ENCODE peak calls at places on chromosomes 4 and X, in five cellular contexts. N is type B pancreatic cell, S is lower leg skin, J is cardiac muscle cell, C is SK-N-SH. M is an unnamed sample.

GRCh38 chr4:77821775-77822174 is 2.6 kb upstream of the CNOT6L start:
- DNase-seq in N (no peak), S (no peak), J (no peak), C (no peak), M (no peak)

GRCh38 chrX:12352922-12353321 is 214.6 kb downstream of the FRMPD4 start:
- DNase-seq in N (no peak), S (no peak), J (peak), C (no peak), M (peak)

GRCh38 chrX:133523094-133523493 is 107.8 kb upstream of the GPC4 start:
- DNase-seq in N (no peak), S (no peak), J (peak), C (no peak), M (no peak)

GRCh38 chrX:1323315-1323714 is 13.3 kb upstream of the IL3RA start:
- DNase-seq in N (no peak), S (no peak), J (peak), C (peak), M (peak)

GRCh38 chr4:117640836-117641235 is 393.4 kb upstream of the NDST3 start:
- DNase-seq in N (no peak), S (no peak), J (no peak), C (no peak), M (no peak)

GRCh38 chrX:76183289-76184057 is 10.6 kb downstream of the PBDC1 start:
- DNase-seq in N (no peak), S (no peak), J (no peak), C (no peak), M (no peak)

GRCh38 chrX:54416965-54417364 is 23.2 kb upstream of the TSR2 start:
- DNase-seq in N (no peak), S (no peak), J (no peak), C (no peak), M (no peak)

GRCh38 chrX:8084023-8084422 is 87.0 kb downstream of the VCX2 start:
- DNase-seq in N (no peak), S (no peak), J (no peak), C (peak), M (no peak)

GRCh38 chr4:111961806-111962205 is 183.4 kb upstream of the FAM241A start:
- DNase-seq in N (no peak), S (no peak), J (no peak), C (no peak), M (no peak)

GRCh38 chrX:46327229-46328081 is 217.8 kb downstream of the ZNF674 start:
- DNase-seq in N (no peak), S (no peak), J (peak), C (no peak), M (peak)

GRCh38 chrX:153426204-153426603 is 14.9 kb downstream of the ZFP92 start:
- DNase-seq in N (no peak), S (no peak), J (no peak), C (no peak), M (no peak)

GRCh38 chr4:40363382-40363920 is 28.3 kb downstream of the CHRNA9 start:
- DNase-seq in N (no peak), S (peak), J (peak), C (no peak), M (no peak)

GRCh38 chrX:18887821-18888205 is 96.1 kb downstream of the PHKA2 start:
- DNase-seq in N (no peak), S (no peak), J (no peak), C (no peak), M (no peak)

GRCh38 chrX:45711231-45711630 is 510.6 kb upstream of the DIPK2B start:
- DNase-seq in N (no peak), S (no peak), J (no peak), C (no peak), M (no peak)

GRCh38 chr4:93764647-93765246 is 63.8 kb upstream of the ATOH1 start:
- DNase-seq in N (no peak), S (no peak), J (peak), C (peak), M (peak)

DNA sequence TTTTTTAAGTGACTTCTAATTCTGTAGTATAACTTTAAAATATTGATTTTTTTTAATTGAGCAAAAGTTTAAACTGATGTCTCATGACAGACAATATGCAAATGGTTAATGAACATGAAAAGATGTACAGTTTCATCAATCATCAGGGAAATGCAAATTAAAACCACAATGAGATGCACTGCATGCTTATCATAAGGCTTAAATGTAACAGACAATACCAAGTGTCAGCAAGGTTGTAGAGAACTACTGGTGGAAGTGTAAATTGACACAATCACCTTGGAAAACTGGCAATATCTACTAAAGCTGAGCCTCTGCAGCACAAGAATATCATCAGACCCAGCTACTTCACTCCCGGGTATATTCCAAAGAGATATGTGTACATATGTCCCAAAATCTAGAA is 70.2 kb upstream of the DAPP1 start:
- DNase-seq in N (no peak), S (no peak), J (no peak), C (no peak), M (no peak)
- TF ChIP-seq CTCF in N (no peak), S (no peak), J (no peak), C (no peak), M (no peak)

GRCh38 chr4:124713213-124713592 is 671 bp upstream of the ANKRD50 start:
- DNase-seq in N (peak), S (peak), J (peak), C (peak), M (peak)
- TF ChIP-seq CTCF in N (peak), S (no peak), J (peak), C (peak), M (peak)

DNA sequence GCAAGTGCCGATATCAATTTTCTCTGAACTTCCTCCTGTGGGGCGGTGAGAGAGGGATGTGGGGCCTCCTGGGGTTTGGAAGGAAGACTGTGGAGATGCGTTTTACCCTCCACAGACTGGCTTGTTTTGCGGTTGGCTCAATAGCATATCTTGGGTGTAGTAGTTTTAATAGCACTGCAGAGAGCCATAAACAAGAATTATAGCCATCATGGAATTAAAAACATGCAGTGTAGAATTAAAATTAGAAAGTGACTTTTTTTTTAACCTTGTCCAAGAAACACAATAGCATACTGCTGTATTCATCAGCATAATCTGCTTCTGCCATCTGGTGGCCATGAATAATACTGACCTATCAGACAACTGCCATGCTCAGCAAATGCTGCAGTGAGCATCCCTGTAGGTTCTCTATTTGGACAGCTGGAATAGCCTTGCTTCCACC is 47.3 kb upstream of the SCML1 start:
- DNase-seq in N (no peak), S (no peak), J (peak), C (peak), M (peak)
- TF ChIP-seq CTCF in N (peak), S (no peak), J (peak), C (peak), M (peak)

GRCh38 chr4:180828455-180829018 is 1414.7 kb upstream of the TENM3 start:
- DNase-seq in N (no peak), S (no peak), J (peak), C (peak), M (peak)
- TF ChIP-seq CTCF in N (peak), S (no peak), J (peak), C (peak), M (peak)

DNA sequence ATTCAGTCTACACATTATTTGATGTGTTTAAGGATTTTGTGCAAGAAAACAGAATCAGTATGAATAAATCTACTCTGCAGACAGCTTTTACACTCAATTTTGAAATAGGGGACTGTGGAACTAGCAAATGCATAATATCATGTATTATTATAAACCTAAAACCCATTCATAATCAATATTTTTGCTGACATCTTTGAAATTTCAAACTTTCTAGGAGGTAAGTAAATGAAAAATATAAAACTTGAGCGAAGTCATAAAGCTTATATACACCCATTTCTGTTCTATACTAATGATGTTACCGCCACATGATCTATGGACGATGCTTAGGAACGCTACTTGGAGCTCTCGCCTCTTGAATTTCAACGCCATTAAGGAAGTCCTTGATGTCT is 38.1 kb downstream of the ADGRA3 start:
- DNase-seq in N (no peak), S (no peak), J (no peak), C (no peak), M (no peak)
- TF ChIP-seq CTCF in N (no peak), S (no peak), J (no peak), C (no peak), M (no peak)

DNA sequence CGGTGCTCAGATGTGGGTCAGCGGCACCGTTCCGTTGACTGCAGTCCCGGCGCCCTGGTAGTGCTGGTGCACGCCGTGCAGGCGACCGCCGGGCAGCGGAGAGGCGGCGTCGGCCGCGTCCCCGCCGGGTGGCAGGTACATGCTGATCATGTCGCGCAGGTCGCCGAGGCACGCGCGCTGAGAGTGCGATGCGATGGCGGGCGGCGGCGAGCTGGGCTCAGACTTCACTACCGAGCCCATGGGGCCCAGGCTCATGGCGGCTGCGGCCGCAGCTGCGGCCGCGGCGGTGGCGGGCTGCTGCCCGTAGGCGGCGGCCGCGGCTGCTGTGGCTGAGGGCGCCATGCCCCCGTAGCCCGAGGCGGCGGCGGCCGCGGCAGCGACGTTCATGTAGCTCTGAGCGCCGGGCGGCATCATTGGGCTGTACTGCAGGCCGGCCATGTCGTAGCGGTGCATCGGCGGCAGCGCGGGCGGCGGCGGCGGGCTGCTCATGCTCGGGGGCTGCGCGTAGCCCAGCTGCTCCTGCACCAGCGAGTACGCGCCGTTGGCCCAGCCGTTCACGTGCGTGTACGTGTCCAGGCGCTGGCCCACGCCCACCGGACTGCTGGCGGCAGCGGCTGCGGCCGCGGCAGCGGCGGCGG is 1.0 kb downstream of the SOX3 start:
- DNase-seq in N (no peak), S (no peak), J (peak), C (peak), M (peak)
- TF ChIP-seq CTCF in N (peak), S (no peak), J (no peak), C (no peak), M (no peak)

DNA sequence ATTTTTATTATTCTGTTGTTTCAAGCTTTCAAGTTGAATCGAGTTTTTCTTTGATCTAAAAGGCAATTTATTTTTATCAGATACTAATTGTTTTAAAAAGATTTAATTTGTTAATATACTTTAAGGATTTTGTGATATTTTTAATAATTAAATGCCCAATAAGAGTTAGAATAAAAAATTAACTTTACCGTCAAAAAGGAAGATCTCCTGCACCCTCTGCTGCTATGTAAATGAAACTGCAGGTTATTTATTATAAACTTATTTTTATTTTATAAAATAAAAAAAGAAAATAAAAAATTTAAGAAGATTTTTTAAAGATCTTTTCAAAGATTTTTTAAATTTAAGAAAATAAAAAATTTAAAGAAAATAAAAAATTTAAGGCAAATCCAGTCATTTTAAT is 166.1 kb downstream of the CCSER1 start:
- DNase-seq in N (no peak), S (no peak), J (peak), C (no peak), M (no peak)
- TF ChIP-seq CTCF in N (peak), S (no peak), J (peak), C (peak), M (peak)

DNA sequence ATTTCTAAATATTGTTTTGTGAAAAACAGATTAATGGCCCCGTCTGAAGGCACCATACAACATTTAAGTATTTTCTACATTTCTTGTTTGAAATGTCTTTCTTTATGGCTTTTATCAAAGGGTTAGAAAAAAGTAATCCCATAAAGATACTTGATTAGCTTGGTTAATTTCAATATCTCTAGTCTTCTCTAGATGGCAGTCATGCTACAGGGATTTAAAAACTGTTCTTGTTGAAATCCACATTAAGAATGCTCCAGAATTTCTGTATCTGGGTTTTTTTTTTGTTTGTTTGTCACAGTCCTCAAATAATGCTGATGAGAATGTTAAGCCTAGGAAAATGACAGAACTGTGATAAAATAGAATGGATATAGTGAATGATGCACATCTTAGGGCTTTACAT is 109.0 kb upstream of the AADAT start:
- DNase-seq in N (no peak), S (no peak), J (no peak), C (no peak), M (no peak)
- TF ChIP-seq CTCF in N (peak), S (no peak), J (no peak), C (peak), M (no peak)

DNA sequence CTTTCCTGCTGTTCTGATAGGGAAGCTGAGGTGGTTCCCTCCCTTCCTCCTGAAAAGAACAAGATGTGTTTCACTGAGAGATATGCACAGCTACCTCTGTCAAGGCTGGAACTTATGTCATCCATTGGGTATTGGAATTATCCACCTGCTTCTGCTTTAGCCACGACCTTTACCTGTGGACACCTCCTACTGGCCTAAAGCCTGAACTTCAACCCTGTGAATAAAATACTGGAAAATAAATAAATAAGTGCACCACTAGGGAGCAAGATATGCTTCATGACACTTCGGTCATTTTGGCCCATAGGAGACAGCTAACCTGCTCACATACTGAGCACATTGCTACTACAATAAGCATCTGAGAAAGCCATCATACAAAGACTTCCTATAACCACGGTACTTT is 419.9 kb upstream of the NWD2 start:
- DNase-seq in N (no peak), S (no peak), J (no peak), C (no peak), M (no peak)
- TF ChIP-seq CTCF in N (peak), S (no peak), J (no peak), C (no peak), M (no peak)

M was measured in nephron progenitor cell.